ENCODE peak calls at places on chromosomes 12 and 14, in eight cellular contexts. Z, X, I, U, Y, O, B and K are unnamed samples.

GRCh38 chr12:78820946-78821345 is 43.6 kb upstream of the SYT1 start:
- DNase-seq in Y (no peak), U (no peak), B (no peak), X (no peak), I (no peak), Z (no peak), O (no peak), K (no peak)

GRCh38 chr12:54591001-54591591 is 2.6 kb upstream of the PPP1R1A start:
- DNase-seq in O (no peak), I (peak), B (no peak), U (no peak), Z (no peak), Y (no peak), X (no peak), K (no peak)

GRCh38 chr14:99273724-99274345 is 1.8 kb upstream of the BCL11B start:
- DNase-seq in I (no peak), B (no peak), U (peak), O (no peak), Z (no peak), X (no peak), Y (no peak), K (peak)

GRCh38 chr12:50271724-50272247 is 11.5 kb downstream of the LIMA1 start:
- DNase-seq in U (no peak), Z (no peak), O (no peak), X (no peak), B (no peak), Y (no peak), I (no peak), K (no peak)

GRCh38 chr14:96945721-96946120 is 148.5 kb downstream of the VRK1 start:
- DNase-seq in X (no peak), U (no peak), Y (no peak), Z (no peak), B (no peak), O (no peak), I (no peak), K (no peak)

GRCh38 chr12:101671157-101671791 is 26.2 kb upstream of the CHPT1 start:
- DNase-seq in I (no peak), Z (no peak), B (no peak), X (no peak), U (no peak), O (peak), Y (no peak), K (no peak)

GRCh38 chr12:3124917-3125316 is 47.7 kb downstream of the TSPAN9 start:
- DNase-seq in I (no peak), O (no peak), X (no peak), B (no peak), U (no peak), Y (no peak), Z (no peak), K (no peak)

GRCh38 chr12:108622425-108622824 is 11.3 kb downstream of the SELPLG start:
- DNase-seq in U (no peak), Z (no peak), X (no peak), B (no peak), Y (no peak), I (no peak), O (no peak), K (no peak)

GRCh38 chr14:69685217-69685616 is 73.8 kb downstream of the SUSD6 start:
- DNase-seq in Y (no peak), Z (no peak), X (no peak), U (no peak), I (no peak), O (no peak), B (peak), K (no peak)

GRCh38 chr14:99961826-99962518 is 103.2 kb upstream of the EVL start:
- DNase-seq in B (no peak), Y (no peak), I (no peak), U (no peak), Z (no peak), O (no peak), X (no peak), K (no peak)

GRCh38 chr14:34593740-34594375 is 36.1 kb downstream of the SNX6 start:
- DNase-seq in B (no peak), Z (no peak), I (no peak), X (no peak), Y (peak), O (no peak), U (no peak), K (no peak)

GRCh38 chr12:25725874-25726273 is 172.8 kb upstream of the LMNTD1 start:
- DNase-seq in I (no peak), Y (no peak), O (no peak), B (no peak), U (no peak), X (no peak), Z (no peak), K (no peak)

GRCh38 chr12:5889381-5890047 is 55.5 kb downstream of the ANO2 start:
- DNase-seq in X (no peak), B (no peak), U (no peak), Y (no peak), O (no peak), I (no peak), Z (no peak), K (no peak)